ENCODE peak calls at places on chromosomes 6 and 20, in seven cellular contexts. Z is heart right ventricle, I is tibial artery, O is GM04504, Y is COR-L47, L is astrocyte of the spinal cord, B is mammary epithelial cell. G is an unnamed sample.

GRCh38 chr20:25285091-25285647 is 37.3 kb downstream of the PYGB start:
- DNase-seq in O (no peak), I (peak), L (no peak), Y (no peak), Z (no peak), B (no peak), G (no peak)

GRCh38 chr6:30349411-30350177 is 4.6 kb downstream of the RPP21 start:
- DNase-seq in B (no peak), Y (no peak), Z (no peak), I (no peak), L (no peak), O (no peak), G (no peak)

GRCh38 chr6:104109806-104110205 is 749.9 kb downstream of the HACE1 start:
- DNase-seq in L (no peak), I (no peak), O (no peak), B (no peak), Z (no peak), Y (no peak), G (no peak)

GRCh38 chr20:58642465-58642864 is 8.6 kb upstream of the STX16 start:
- DNase-seq in Z (no peak), O (no peak), B (no peak), I (peak), Y (no peak), L (no peak), G (peak)

GRCh38 chr6:37624121-37624520 is 73.6 kb downstream of the MDGA1 start:
- DNase-seq in Y (peak), L (no peak), I (no peak), B (peak), O (no peak), Z (no peak), G (no peak)

GRCh38 chr20:59736366-59736765 is 132.0 kb downstream of the PHACTR3 start:
- DNase-seq in I (no peak), B (no peak), O (no peak), Z (no peak), L (no peak), Y (no peak), G (no peak)

GRCh38 chr6:116101298-116101718 is 655 bp downstream of the NT5DC1 start:
- DNase-seq in Z (no peak), I (peak), Y (no peak), L (no peak), O (no peak), B (no peak), G (no peak)

GRCh38 chr20:57680131-57680716 is 29.6 kb downstream of the PMEPA1 start:
- DNase-seq in B (no peak), I (no peak), O (no peak), Y (no peak), L (no peak), Z (no peak), G (no peak)

GRCh38 chr6:136225496-136225895 is 24.6 kb downstream of the MTFR2 start:
- DNase-seq in Y (no peak), L (no peak), I (no peak), O (no peak), Z (no peak), B (peak), G (no peak)

GRCh38 chr6:13318821-13319220 is 9.5 kb downstream of the TBC1D7 start:
- DNase-seq in Z (no peak), L (no peak), Y (no peak), I (no peak), B (no peak), O (no peak), G (no peak)

GRCh38 chr6:118893095-118893881 is 664 bp upstream of the ASF1A start:
- DNase-seq in B (peak), Y (peak), I (peak), O (no peak), Z (no peak), L (peak), G (no peak)

GRCh38 chr6:40342674-40343230 is 244.4 kb downstream of the LRFN2 start:
- DNase-seq in Z (no peak), O (no peak), I (no peak), B (no peak), Y (no peak), L (no peak), G (peak)

GRCh38 chr6:139983555-139984276 is 609.3 kb upstream of the CITED2 start:
- DNase-seq in O (no peak), Y (no peak), B (no peak), L (peak), Z (no peak), I (no peak), G (no peak)

GRCh38 chr6:16369989-16370388 is 131.6 kb downstream of the GMPR start:
- DNase-seq in Z (no peak), L (no peak), I (no peak), B (no peak), O (no peak), Y (no peak), G (no peak)